ENCODE peak calls at places on chromosomes 3 and 15, in five cellular contexts. One of them, this sample, is unnamed.

GRCh38 chr3:194688207-194688711 is 2.6 kb downstream of the FAM43A start:
- DNase-seq in sigmoid colon: peak; percentile 75
- DNase-seq in SK-N-SH: peak; percentile 40
- DNase-seq in heart left ventricle: peak; percentile 79
- DNase-seq in mesenchymal stem cell: peak; percentile 46
- DNase-seq in this sample: peak; percentile 41

GRCh38 chr15:31387101-31387482 is 60.5 kb downstream of the KLF13 start:
- DNase-seq in heart left ventricle: no peak
- DNase-seq in mesenchymal stem cell: no peak
- DNase-seq in sigmoid colon: no peak
- DNase-seq in SK-N-SH: no peak
- DNase-seq in this sample: no peak

GRCh38 chr15:66943456-66944095 is 121.8 kb upstream of the SMAD3 start:
- DNase-seq in SK-N-SH: no peak
- DNase-seq in mesenchymal stem cell: no peak
- DNase-seq in heart left ventricle: no peak
- DNase-seq in sigmoid colon: peak; percentile 39
- DNase-seq in this sample: no peak

GRCh38 chr15:56428821-56429458 is 36.0 kb downstream of the MNS1 start:
- DNase-seq in SK-N-SH: peak; percentile 21
- DNase-seq in heart left ventricle: no peak
- DNase-seq in mesenchymal stem cell: peak; percentile 32
- DNase-seq in sigmoid colon: no peak
- DNase-seq in this sample: no peak

GRCh38 chr15:71455878-71456277 is 340.6 kb downstream of the THSD4 start:
- DNase-seq in sigmoid colon: no peak
- DNase-seq in heart left ventricle: no peak
- DNase-seq in SK-N-SH: no peak
- DNase-seq in mesenchymal stem cell: no peak
- DNase-seq in this sample: no peak

GRCh38 chr3:187454416-187454815 is 86.2 kb downstream of the RTP4 start:
- DNase-seq in sigmoid colon: no peak
- DNase-seq in heart left ventricle: no peak
- DNase-seq in SK-N-SH: no peak
- DNase-seq in mesenchymal stem cell: no peak
- DNase-seq in this sample: no peak

GRCh38 chr15:35481992-35482391 is 64.0 kb downstream of the DPH6 start:
- DNase-seq in heart left ventricle: no peak
- DNase-seq in mesenchymal stem cell: peak; percentile 56
- DNase-seq in SK-N-SH: no peak
- DNase-seq in sigmoid colon: no peak
- DNase-seq in this sample: peak; percentile 73

GRCh38 chr3:142999881-143000280 is 1.5 kb upstream of the U2SURP start:
- DNase-seq in SK-N-SH: no peak
- DNase-seq in sigmoid colon: no peak
- DNase-seq in mesenchymal stem cell: peak; percentile 22
- DNase-seq in heart left ventricle: no peak
- DNase-seq in this sample: no peak

GRCh38 chr15:89117790-89118189 is 29.5 kb downstream of the ABHD2 start:
- DNase-seq in mesenchymal stem cell: no peak
- DNase-seq in SK-N-SH: no peak
- DNase-seq in heart left ventricle: no peak
- DNase-seq in sigmoid colon: no peak
- DNase-seq in this sample: no peak

GRCh38 chr3:159994182-159994581 is 5.5 kb downstream of the IL12A start:
- DNase-seq in heart left ventricle: no peak
- DNase-seq in mesenchymal stem cell: no peak
- DNase-seq in SK-N-SH: no peak
- DNase-seq in sigmoid colon: no peak
- DNase-seq in this sample: no peak

GRCh38 chr3:120602682-120603081 is 6.5 kb downstream of the NDUFB4 start:
- DNase-seq in heart left ventricle: no peak
- DNase-seq in SK-N-SH: no peak
- DNase-seq in mesenchymal stem cell: no peak
- DNase-seq in sigmoid colon: no peak
- DNase-seq in this sample: no peak

GRCh38 chr3:105222568-105223093 is 144.1 kb upstream of the ALCAM start:
- DNase-seq in heart left ventricle: no peak
- DNase-seq in mesenchymal stem cell: no peak
- DNase-seq in SK-N-SH: no peak
- DNase-seq in sigmoid colon: no peak
- DNase-seq in this sample: no peak

GRCh38 chr15:91118796-91119590 is 18.9 kb downstream of the SV2B start:
- DNase-seq in mesenchymal stem cell: no peak
- DNase-seq in SK-N-SH: no peak
- DNase-seq in sigmoid colon: no peak
- DNase-seq in heart left ventricle: no peak
- DNase-seq in this sample: no peak

GRCh38 chr3:157086053-157086761 is 73.7 kb downstream of the CCNL1 start:
- DNase-seq in SK-N-SH: no peak
- DNase-seq in sigmoid colon: peak; percentile 85
- DNase-seq in mesenchymal stem cell: no peak
- DNase-seq in heart left ventricle: no peak
- DNase-seq in this sample: no peak

GRCh38 chr3:175146258-175146657 is 287.1 kb downstream of the NAALADL2 start:
- DNase-seq in heart left ventricle: no peak
- DNase-seq in sigmoid colon: no peak
- DNase-seq in mesenchymal stem cell: peak; percentile 27
- DNase-seq in SK-N-SH: no peak
- DNase-seq in this sample: no peak

GRCh38 chr3:38575279-38575843 is 74.1 kb downstream of the SCN5A start:
- DNase-seq in sigmoid colon: no peak
- DNase-seq in heart left ventricle: no peak
- DNase-seq in SK-N-SH: no peak
- DNase-seq in mesenchymal stem cell: no peak
- DNase-seq in this sample: no peak

GRCh38 chr15:55795031-55795430 is 52.1 kb upstream of the PRTG start:
- DNase-seq in heart left ventricle: no peak
- DNase-seq in mesenchymal stem cell: no peak
- DNase-seq in SK-N-SH: no peak
- DNase-seq in sigmoid colon: no peak
- DNase-seq in this sample: no peak

GRCh38 chr3:15535757-15536156 is 14.3 kb upstream of the COLQ start:
- DNase-seq in mesenchymal stem cell: no peak
- DNase-seq in heart left ventricle: no peak
- DNase-seq in SK-N-SH: no peak
- DNase-seq in sigmoid colon: no peak
- DNase-seq in this sample: no peak

GRCh38 chr3:171283248-171284222 is 176.7 kb downstream of the TNIK start:
- DNase-seq in sigmoid colon: peak; percentile 74
- DNase-seq in SK-N-SH: no peak
- DNase-seq in mesenchymal stem cell: no peak
- DNase-seq in heart left ventricle: no peak
- DNase-seq in this sample: no peak

GRCh38 chr3:24419067-24419791 is 75.4 kb downstream of the THRB start:
- DNase-seq in sigmoid colon: no peak
- DNase-seq in mesenchymal stem cell: no peak
- DNase-seq in SK-N-SH: no peak
- DNase-seq in heart left ventricle: no peak
- DNase-seq in this sample: no peak

GRCh38 chr15:75042730-75043508 is 19.5 kb downstream of the PPCDC start:
- DNase-seq in SK-N-SH: peak; percentile 44
- DNase-seq in sigmoid colon: peak; percentile 84
- DNase-seq in mesenchymal stem cell: peak; percentile 85
- DNase-seq in heart left ventricle: peak; percentile 92
- DNase-seq in this sample: peak; percentile 60

GRCh38 chr3:170689218-170689874 is 103.5 kb upstream of the SLC7A14 start:
- DNase-seq in mesenchymal stem cell: peak; percentile 79
- DNase-seq in SK-N-SH: peak; percentile 4
- DNase-seq in sigmoid colon: no peak
- DNase-seq in heart left ventricle: no peak
- DNase-seq in this sample: no peak

GRCh38 chr15:64343222-64343621 is 12.8 kb downstream of the CSNK1G1 start:
- DNase-seq in mesenchymal stem cell: no peak
- DNase-seq in sigmoid colon: no peak
- DNase-seq in SK-N-SH: no peak
- DNase-seq in heart left ventricle: no peak
- DNase-seq in this sample: no peak

GRCh38 chr3:128060473-128061381 is 8.5 kb downstream of the SEC61A1 start:
- DNase-seq in mesenchymal stem cell: no peak
- DNase-seq in heart left ventricle: no peak
- DNase-seq in SK-N-SH: no peak
- DNase-seq in sigmoid colon: no peak
- DNase-seq in this sample: no peak

GRCh38 chr15:38846351-38846750 is 281.7 kb upstream of the RASGRP1 start:
- DNase-seq in sigmoid colon: no peak
- DNase-seq in SK-N-SH: no peak
- DNase-seq in heart left ventricle: no peak
- DNase-seq in mesenchymal stem cell: no peak
- DNase-seq in this sample: no peak

GRCh38 chr15:43285609-43286037 is 18.9 kb upstream of the TGM5 start:
- DNase-seq in SK-N-SH: peak; percentile 80
- DNase-seq in mesenchymal stem cell: peak; percentile 77
- DNase-seq in heart left ventricle: no peak
- DNase-seq in sigmoid colon: no peak
- DNase-seq in this sample: peak; percentile 58

GRCh38 chr3:168116279-168116678 is 20.6 kb upstream of the GOLIM4 start:
- DNase-seq in heart left ventricle: peak; percentile 59
- DNase-seq in sigmoid colon: peak; percentile 67
- DNase-seq in mesenchymal stem cell: peak; percentile 8
- DNase-seq in SK-N-SH: no peak
- DNase-seq in this sample: no peak

GRCh38 chr3:72290859-72291641 is 506.1 kb upstream of the PROK2 start:
- DNase-seq in sigmoid colon: no peak
- DNase-seq in heart left ventricle: no peak
- DNase-seq in SK-N-SH: peak; percentile 34
- DNase-seq in mesenchymal stem cell: no peak
- DNase-seq in this sample: peak; percentile 76

GRCh38 chr3:197371521-197372075 is 73.2 kb upstream of the DLG1 start:
- DNase-seq in sigmoid colon: no peak
- DNase-seq in SK-N-SH: no peak
- DNase-seq in mesenchymal stem cell: peak; percentile 71
- DNase-seq in heart left ventricle: no peak
- DNase-seq in this sample: no peak

GRCh38 chr15:77354064-77354463 is 65.8 kb downstream of the PEAK1 start:
- DNase-seq in SK-N-SH: no peak
- DNase-seq in heart left ventricle: no peak
- DNase-seq in mesenchymal stem cell: no peak
- DNase-seq in sigmoid colon: no peak
- DNase-seq in this sample: no peak

GRCh38 chr3:39146611-39147373 is 6.6 kb downstream of the CSRNP1 start:
- DNase-seq in mesenchymal stem cell: peak; percentile 99
- DNase-seq in heart left ventricle: peak; percentile 86
- DNase-seq in SK-N-SH: peak; percentile 61
- DNase-seq in sigmoid colon: peak; percentile 90
- DNase-seq in this sample: peak; percentile 75

GRCh38 chr15:40650479-40650878 is 44.5 kb upstream of the RAD51 start:
- DNase-seq in mesenchymal stem cell: no peak
- DNase-seq in SK-N-SH: no peak
- DNase-seq in heart left ventricle: no peak
- DNase-seq in sigmoid colon: no peak
- DNase-seq in this sample: no peak

GRCh38 chr3:47145272-47145671 is 18.6 kb downstream of the SETD2 start:
- DNase-seq in sigmoid colon: no peak
- DNase-seq in heart left ventricle: no peak
- DNase-seq in mesenchymal stem cell: no peak
- DNase-seq in SK-N-SH: no peak
- DNase-seq in this sample: no peak
- H3K4me1 ChIP-seq in sigmoid colon: peaks cover 35% of the 10 kb centered on the region
- H3K4me1 ChIP-seq in heart left ventricle: peaks cover 13% of the 10 kb centered on the region
- H3K4me1 ChIP-seq in mesenchymal stem cell: peaks cover 6% of the 10 kb centered on the region
- H3K4me1 ChIP-seq in SK-N-SH: no peaks in the 10 kb centered on the region
- H3K4me1 ChIP-seq in this sample: no peaks in the 10 kb centered on the region

GRCh38 chr15:26472661-26473060 is 300.2 kb downstream of the GABRB3 start:
- DNase-seq in SK-N-SH: no peak
- DNase-seq in sigmoid colon: no peak
- DNase-seq in heart left ventricle: no peak
- DNase-seq in mesenchymal stem cell: no peak
- DNase-seq in this sample: no peak
- H3K9me3 ChIP-seq in SK-N-SH: no peaks in the 10 kb centered on the region
- H3K9me3 ChIP-seq in sigmoid colon: peaks cover 4% of the 10 kb centered on the region
- H3K9me3 ChIP-seq in heart left ventricle: no peaks in the 10 kb centered on the region
- H3K9me3 ChIP-seq in mesenchymal stem cell: peaks cover 21% of the 10 kb centered on the region
- H3K9me3 ChIP-seq in this sample: no peaks in the 10 kb centered on the region

DNA sequence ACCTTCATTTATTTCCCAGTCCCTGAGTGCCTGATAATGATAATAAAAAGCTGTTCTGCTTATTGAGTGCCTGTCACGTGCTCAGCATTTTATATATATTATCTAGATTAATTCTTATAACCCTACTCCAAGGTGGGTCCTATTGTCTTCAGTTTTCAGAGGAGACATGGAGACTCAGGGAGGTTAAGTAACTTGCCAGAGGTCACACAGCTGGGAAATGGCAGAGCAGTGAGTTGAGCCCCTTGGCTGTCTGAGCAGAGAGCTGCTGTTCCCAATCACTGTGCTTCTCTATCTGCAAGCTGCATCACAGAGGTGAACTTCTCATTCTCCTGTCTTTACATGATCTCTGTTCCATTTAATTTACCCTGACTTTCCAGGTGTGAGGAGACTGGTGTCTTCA is 32.3 kb upstream of the MRPS22 start:
- DNase-seq in mesenchymal stem cell: no peak
- DNase-seq in sigmoid colon: no peak
- DNase-seq in SK-N-SH: no peak
- DNase-seq in heart left ventricle: no peak
- DNase-seq in this sample: no peak
- H3K4me1 ChIP-seq in mesenchymal stem cell: peaks cover 40% of the 10 kb centered on the region
- H3K4me1 ChIP-seq in sigmoid colon: no peaks in the 10 kb centered on the region
- H3K4me1 ChIP-seq in SK-N-SH: peaks cover 43% of the 10 kb centered on the region
- H3K4me1 ChIP-seq in heart left ventricle: no peaks in the 10 kb centered on the region
- H3K4me1 ChIP-seq in this sample: peaks cover 14% of the 10 kb centered on the region

GRCh38 chr3:25495726-25496125 is 67.7 kb downstream of the RARB start:
- DNase-seq in SK-N-SH: no peak
- DNase-seq in mesenchymal stem cell: no peak
- DNase-seq in sigmoid colon: no peak
- DNase-seq in heart left ventricle: no peak
- DNase-seq in this sample: no peak

GRCh38 chr3:25497096-25497495 is 69.0 kb downstream of the RARB start:
- DNase-seq in mesenchymal stem cell: no peak
- DNase-seq in SK-N-SH: no peak
- DNase-seq in sigmoid colon: no peak
- DNase-seq in heart left ventricle: no peak
- DNase-seq in this sample: no peak

GRCh38 chr3:25493246-25493645 is 65.2 kb downstream of the RARB start:
- DNase-seq in SK-N-SH: no peak
- DNase-seq in sigmoid colon: no peak
- DNase-seq in heart left ventricle: no peak
- DNase-seq in mesenchymal stem cell: no peak
- DNase-seq in this sample: no peak

GRCh38 chr3:25495304-25495703 is 67.2 kb downstream of the RARB start:
- DNase-seq in SK-N-SH: peak; percentile 54
- DNase-seq in mesenchymal stem cell: no peak
- DNase-seq in sigmoid colon: no peak
- DNase-seq in heart left ventricle: no peak
- DNase-seq in this sample: no peak

GRCh38 chr3:25493786-25494185 is 65.7 kb downstream of the RARB start:
- DNase-seq in sigmoid colon: no peak
- DNase-seq in mesenchymal stem cell: no peak
- DNase-seq in heart left ventricle: no peak
- DNase-seq in SK-N-SH: no peak
- DNase-seq in this sample: no peak
- H3K9me3 ChIP-seq in sigmoid colon: peaks cover 14% of the 10 kb centered on the region
- H3K9me3 ChIP-seq in mesenchymal stem cell: peaks cover 58% of the 10 kb centered on the region
- H3K9me3 ChIP-seq in heart left ventricle: no peaks in the 10 kb centered on the region
- H3K9me3 ChIP-seq in SK-N-SH: no peaks in the 10 kb centered on the region
- H3K9me3 ChIP-seq in this sample: no peaks in the 10 kb centered on the region

This sample was measured in BE2C.